ENCODE peak calls at places on chromosomes 2 and 18, in eight cellular contexts. S is stimulated activated naive B cell treated with anti-CD40 and anti-IgM and Interleukin-4, amounts not matched to agents 10 μg/mL and 1 μg/mL and 100 μg/mL, for 72 hours; A is cardiac fibroblast; R is upper lobe of right lung; C is Caco-2; D is A172; O is stimulated activated CD4-positive, alpha-beta T cell treated with anti-CD3 and anti-CD28 coated beads, Interleukin-1b, Interleukin-23, amount 100 ng/mL, for 24 hours; L is transverse colon. J is an unnamed sample.
A peak's percentile ranks its signal among the peaks of the same experiment; 100 is the strongest.

GRCh38 chr18:9926977-9927376 is 13.2 kb downstream of the VAPA start:
- DNase-seq in D (no peak), S (no peak), A (no peak), C (no peak), L (no peak), O (no peak), R (no peak), J (no peak)

GRCh38 chr18:12281861-12282260 is 26.2 kb upstream of the TUBB6 start:
- DNase-seq in O (no peak), C (no peak), L (no peak), A (no peak), R (no peak), D (peak; percentile 17), S (no peak), J (no peak)

GRCh38 chr2:42234056-42234455 is 64.9 kb downstream of the EML4 start:
- DNase-seq in O (no peak), S (no peak), C (peak; percentile 56), D (no peak), R (no peak), L (no peak), A (peak; percentile 72), J (no peak)

GRCh38 chr2:119426801-119427395 is 4.8 kb upstream of the TMEM37 start:
- DNase-seq in D (no peak), A (peak; percentile 64), C (peak; percentile 73), S (no peak), O (no peak), R (peak; percentile 90), L (peak; percentile 91), J (no peak)

GRCh38 chr2:171347591-171348032 is 86.2 kb downstream of the METTL8 start:
- DNase-seq in R (no peak), S (no peak), D (peak; percentile 96), C (no peak), A (peak; percentile 70), O (no peak), L (no peak), J (no peak)

GRCh38 chr2:25960920-25961319 is 21.4 kb downstream of the KIF3C start:
- DNase-seq in R (no peak), D (peak; percentile 90), L (no peak), O (no peak), C (no peak), S (no peak), A (peak; percentile 69), J (no peak)

GRCh38 chr2:2639251-2640139 is 308.4 kb upstream of the MYT1L start:
- DNase-seq in O (no peak), A (no peak), S (no peak), C (no peak), D (no peak), L (no peak), R (peak; percentile 86), J (no peak)

GRCh38 chr2:102030502-102030854 is 38.7 kb downstream of the IL1R2 start:
- DNase-seq in A (no peak), S (no peak), O (no peak), D (no peak), L (no peak), C (no peak), R (no peak), J (no peak)

GRCh38 chr2:165646321-165646801 is 147.7 kb downstream of the GALNT3 start:
- DNase-seq in O (no peak), A (peak; percentile 31), D (no peak), C (no peak), R (no peak), S (no peak), L (no peak), J (peak; percentile 21)

GRCh38 chr2:80499095-80499494 is 194.5 kb upstream of the LRRTM1 start:
- DNase-seq in C (peak; percentile 37), O (no peak), D (peak; percentile 64), L (peak; percentile 28), R (no peak), A (peak; percentile 74), S (no peak), J (no peak)

GRCh38 chr2:6934329-6934728 is 17.1 kb downstream of the RNF144A start:
- DNase-seq in D (no peak), R (no peak), C (no peak), A (no peak), L (no peak), O (no peak), S (no peak), J (no peak)

GRCh38 chr2:240624011-240624949 is 1.0 kb upstream of the GPR35 start:
- DNase-seq in S (no peak), C (no peak), R (peak; percentile 63), D (no peak), O (no peak), L (no peak), A (no peak), J (no peak)

GRCh38 chr2:38533180-38533579 is 69.5 kb downstream of the HNRNPLL start:
- DNase-seq in D (no peak), O (no peak), S (peak; percentile 80), C (no peak), L (peak; percentile 61), A (no peak), R (no peak), J (no peak)